ENCODE peak calls at places on chromosomes 3 and 15, in four cellular contexts. L is K562, Q is IMR-90, E is GM12878. M is an unnamed sample.

GRCh38 chr3:173841334-173841733 is 443.8 kb downstream of the NLGN1 start:
- DNase-seq in Q (no peak), E (no peak), L (no peak), M (no peak)

GRCh38 chr15:67307156-67307555 is 52.6 kb downstream of the IQCH start:
- DNase-seq in E (no peak), L (no peak), Q (peak), M (peak)

GRCh38 chr15:66702770-66703539 is 919 bp downstream of the SMAD6 start:
- DNase-seq in L (no peak), Q (no peak), E (no peak), M (no peak)

GRCh38 chr3:3560566-3561336 is 238.5 kb upstream of the LRRN1 start:
- DNase-seq in Q (peak), L (no peak), E (no peak), M (no peak)

GRCh38 chr15:73082719-73083275 is 30.5 kb downstream of the NEO1 start:
- DNase-seq in E (no peak), L (no peak), Q (no peak), M (no peak)

GRCh38 chr15:69524296-69524695 is 71.7 kb downstream of the RPLP1 start:
- DNase-seq in L (no peak), Q (no peak), E (no peak), M (no peak)

GRCh38 chr3:30401971-30402370 is 204.4 kb upstream of the TGFBR2 start:
- DNase-seq in L (no peak), Q (peak), E (no peak), M (no peak)

GRCh38 chr3:12752803-12753202 is 6.3 kb downstream of the TMEM40 start:
- DNase-seq in E (peak), Q (peak), L (no peak), M (no peak)

GRCh38 chr3:140942221-140943104 is 827 bp downstream of the SLC25A36 start:
- DNase-seq in L (peak), Q (peak), E (no peak), M (peak)

GRCh38 chr3:7924228-7924627 is 577.4 kb upstream of the LMCD1 start:
- DNase-seq in Q (no peak), E (no peak), L (no peak), M (no peak)

GRCh38 chr3:87397210-87397609 is 120.8 kb upstream of the POU1F1 start:
- DNase-seq in L (no peak), E (no peak), Q (peak), M (peak)

GRCh38 chr3:126314305-126315082 is 42.7 kb downstream of the KLF15 start:
- DNase-seq in L (no peak), E (no peak), Q (no peak), M (no peak)

GRCh38 chr15:20340331-20340811 is 201.2 kb downstream of the GOLGA6L6 start:
- DNase-seq in Q (peak), E (no peak), L (peak), M (peak)

GRCh38 chr3:44962606-44963393 is 13.2 kb downstream of the ZDHHC3 start:
- DNase-seq in L (no peak), Q (peak), E (no peak), M (no peak)

GRCh38 chr3:114668099-114668498 is 374.3 kb downstream of the TIGIT start:
- DNase-seq in E (no peak), Q (no peak), L (no peak), M (no peak)

GRCh38 chr3:73575519-73575918 is 49.2 kb downstream of the PDZRN3 start:
- DNase-seq in Q (no peak), E (no peak), L (no peak), M (no peak)

GRCh38 chr15:62591842-62592838 is 427.1 kb upstream of the C2CD4B start:
- DNase-seq in E (no peak), Q (peak), L (no peak), M (no peak)

GRCh38 chr3:119647843-119648575 is 12.4 kb downstream of the POPDC2 start:
- DNase-seq in E (no peak), L (no peak), Q (peak), M (no peak)

GRCh38 chr15:48395532-48396011 is 64.3 kb downstream of the DUT start:
- DNase-seq in E (no peak), Q (peak), L (no peak), M (no peak)

GRCh38 chr15:35753486-35753885 is 207.5 kb upstream of the DPH6 start:
- DNase-seq in L (no peak), Q (peak), E (no peak), M (no peak)

GRCh38 chr3:127784865-127785710 is 37.2 kb downstream of the MGLL start:
- DNase-seq in E (no peak), L (no peak), Q (no peak), M (no peak)

GRCh38 chr3:99990179-99990578 is 124.1 kb downstream of the FILIP1L start:
- DNase-seq in E (no peak), Q (no peak), L (no peak), M (no peak)

GRCh38 chr3:9793161-9793781 is 389 bp downstream of the ARPC4 start:
- DNase-seq in Q (peak), L (peak), E (no peak), M (peak)

GRCh38 chr3:30293621-30294240 is 312.7 kb upstream of the TGFBR2 start:
- DNase-seq in Q (no peak), L (no peak), E (no peak), M (peak)

GRCh38 chr3:137760341-137761098 is 3.6 kb upstream of the SOX14 start:
- DNase-seq in Q (no peak), E (no peak), L (no peak), M (no peak)

GRCh38 chr3:129673012-129673411 is 66.5 kb upstream of the PLXND1 start:
- DNase-seq in Q (no peak), L (no peak), E (no peak), M (no peak)

GRCh38 chr15:41629436-41629835 is 30.8 kb upstream of the MGA start:
- DNase-seq in Q (no peak), E (no peak), L (no peak), M (no peak)

GRCh38 chr3:14145670-14146380 is 21.0 kb downstream of the TMEM43 start:
- DNase-seq in Q (no peak), E (no peak), L (no peak), M (no peak)

GRCh38 chr3:41715376-41715775 is 246.5 kb downstream of the ULK4 start:
- DNase-seq in Q (no peak), E (no peak), L (no peak), M (no peak)

GRCh38 chr3:73786346-73786807 is 161.6 kb upstream of the PDZRN3 start:
- DNase-seq in E (no peak), Q (peak), L (no peak), M (peak)

GRCh38 chr15:40354408-40355171 is 3.4 kb upstream of the DISP2 start:
- DNase-seq in L (peak), Q (peak), E (no peak), M (peak)
- TF ChIP-seq FOS in L (no peak), Q (no peak), E (no peak), M (no peak)

GRCh38 chr15:98604983-98605382 is 43.4 kb upstream of the IGF1R start:
- DNase-seq in L (no peak), E (no peak), Q (no peak), M (no peak)

GRCh38 chr15:98597666-98598065 is 50.7 kb upstream of the IGF1R start:
- DNase-seq in L (no peak), E (no peak), Q (no peak), M (no peak)

GRCh38 chr15:98596885-98597343 is 51.4 kb upstream of the IGF1R start:
- DNase-seq in E (no peak), Q (no peak), L (no peak), M (no peak)

GRCh38 chr15:98596131-98596530 is 52.2 kb upstream of the IGF1R start:
- DNase-seq in E (no peak), L (no peak), Q (no peak), M (no peak)

GRCh38 chr15:98599911-98600685 is 48.2 kb upstream of the IGF1R start:
- DNase-seq in Q (peak), E (peak), L (no peak), M (peak)
- TF ChIP-seq FOS in Q (no peak), E (no peak), L (no peak), M (no peak)

DNA sequence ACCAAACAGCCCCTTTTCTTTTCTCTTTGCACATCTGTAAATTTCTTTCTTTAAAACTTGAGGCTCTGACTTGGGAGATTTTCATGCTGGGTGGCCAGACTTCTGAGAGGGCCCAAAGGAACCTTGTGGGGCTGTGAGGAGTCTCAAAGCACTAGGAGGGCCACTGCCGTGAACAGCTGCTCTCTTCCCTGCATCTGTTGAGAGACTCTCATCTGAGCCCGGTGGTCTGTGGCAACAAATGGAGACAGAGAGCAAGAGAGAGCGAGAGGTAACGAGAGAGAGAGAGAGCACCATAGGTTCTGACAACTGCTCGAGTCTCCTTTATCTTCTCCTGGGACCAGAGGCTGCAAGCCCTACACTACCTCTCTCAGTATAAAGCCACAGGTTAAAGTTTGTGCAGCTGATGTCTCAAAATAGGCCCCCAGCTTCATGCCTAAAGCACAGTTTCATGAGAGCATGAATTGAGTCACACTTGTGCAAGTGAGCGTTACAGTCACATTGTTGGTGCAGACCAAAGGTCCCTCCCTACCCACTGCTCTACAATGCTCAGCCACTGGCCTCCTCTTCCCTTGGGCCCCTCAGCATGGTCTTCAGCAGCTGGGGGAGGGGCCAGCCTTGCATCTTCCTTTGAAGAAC is 60.7 kb downstream of the ZNF621 start:
- DNase-seq in Q (no peak), L (no peak), E (no peak), M (no peak)
- TF ChIP-seq FOS in Q (no peak), L (no peak), E (no peak), M (no peak)

GRCh38 chr3:57793737-57794187 is 37.7 kb downstream of the SLMAP start:
- DNase-seq in Q (peak), L (no peak), E (no peak), M (peak)
- TF ChIP-seq FOS in Q (no peak), L (peak), E (no peak), M (peak)

DNA sequence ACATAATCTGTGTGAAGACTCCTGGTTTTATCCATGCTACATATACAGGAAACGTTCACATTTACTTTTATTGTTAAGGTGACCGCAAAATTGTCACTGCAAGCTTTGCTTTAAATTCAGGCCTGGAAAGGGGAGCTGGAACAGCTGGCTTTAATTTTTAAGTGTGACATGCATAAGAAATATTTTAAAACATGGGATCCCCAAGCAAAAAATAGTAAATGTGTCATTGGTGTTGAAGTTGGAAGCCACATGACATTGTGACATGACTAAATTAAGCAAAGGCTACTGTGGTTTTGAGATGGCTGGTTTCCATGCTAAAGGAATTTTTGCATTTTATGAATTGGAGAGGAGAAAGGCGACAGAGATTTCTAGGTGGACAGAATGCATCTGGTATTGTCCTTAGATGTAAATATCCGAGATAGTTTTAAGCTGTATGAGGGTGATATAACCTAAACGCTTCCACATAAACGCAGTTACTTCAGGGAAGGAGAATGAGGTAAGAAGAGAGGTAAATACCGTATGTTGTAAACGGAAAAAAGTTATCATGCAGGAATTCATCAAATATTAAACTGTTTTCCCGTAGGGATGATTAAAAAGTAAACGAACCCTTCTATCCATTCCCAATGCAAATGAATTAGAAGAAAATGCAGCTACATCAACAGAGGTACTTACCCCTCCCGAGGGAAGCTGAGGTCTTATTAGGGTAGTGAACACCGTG is 927 bp upstream of the FYTTD1 start:
- DNase-seq in L (no peak), E (no peak), Q (peak), M (no peak)
- TF ChIP-seq FOS in L (no peak), E (no peak), Q (no peak), M (no peak)

DNA sequence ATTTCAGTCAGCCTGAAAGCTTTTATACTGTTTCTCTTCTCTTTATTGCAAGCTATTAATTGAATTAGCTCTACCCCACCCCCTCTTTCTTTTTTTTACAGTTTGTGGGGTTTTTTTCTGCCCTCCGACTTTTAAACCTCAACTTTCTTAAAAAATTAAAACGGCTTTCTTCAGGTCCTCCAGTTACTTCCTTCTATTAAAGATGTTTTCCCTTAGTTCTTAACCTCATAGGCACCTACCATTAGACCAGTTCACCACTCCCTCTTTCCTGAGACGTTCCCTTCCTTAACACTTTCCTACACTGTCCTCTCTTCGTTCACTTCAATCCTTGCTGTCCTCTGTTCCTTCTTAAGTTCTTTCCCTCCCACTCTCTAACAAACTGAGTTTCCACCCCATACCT is 52.3 kb downstream of the ATP8B4 start:
- DNase-seq in L (no peak), E (no peak), Q (no peak), M (no peak)
- TF ChIP-seq FOS in L (no peak), E (no peak), Q (no peak), M (no peak)

M was measured in endothelial cell of umbilical vein.